ENCODE peak calls at places on chromosomes 12 and 14, in four cellular contexts. P, Q, T and R are unnamed samples.

GRCh38 chr14:28779416-28779941 is 12.9 kb downstream of the FOXG1 start:
- DNase-seq in P (no peak), Q (no peak), T (no peak), R (no peak)

GRCh38 chr14:49880267-49881064 is 12.4 kb upstream of the ARF6 start:
- DNase-seq in Q (no peak), T (no peak), P (no peak), R (no peak)

GRCh38 chr12:57325395-57325794 is 74.4 kb upstream of the STAC3 start:
- DNase-seq in T (no peak), P (no peak), Q (no peak), R (no peak)

GRCh38 chr12:104578453-104578852 is 121.7 kb downstream of the CHST11 start:
- DNase-seq in Q (no peak), T (no peak), P (no peak), R (no peak)

GRCh38 chr12:53180931-53181645 is 363 bp upstream of the CSAD start:
- DNase-seq in P (peak; percentile 79), T (peak; percentile 88), Q (peak; percentile 44), R (peak; percentile 70)

GRCh38 chr14:35365130-35366047 is 39.2 kb downstream of the NFKBIA start:
- DNase-seq in Q (peak; percentile 54), P (peak; percentile 65), T (peak; percentile 61), R (peak; percentile 69)

GRCh38 chr14:50601405-50601804 is 41.5 kb downstream of the ATL1 start:
- DNase-seq in T (no peak), P (no peak), Q (no peak), R (no peak)

GRCh38 chr12:132524405-132524804 is 34.5 kb downstream of the FBRSL1 start:
- DNase-seq in T (no peak), Q (no peak), P (peak; percentile 90), R (no peak)

GRCh38 chr12:114476159-114476558 is 70.2 kb upstream of the TBX5 start:
- DNase-seq in P (no peak), T (no peak), Q (peak; percentile 13), R (no peak)

GRCh38 chr14:26008290-26008689 is 589.5 kb downstream of the NOVA1 start:
- DNase-seq in P (no peak), T (no peak), Q (no peak), R (no peak)

GRCh38 chr12:6928703-6929407 is 1.1 kb downstream of the ATN1 start:
- DNase-seq in P (no peak), T (no peak), Q (no peak), R (no peak)

GRCh38 chr12:16454481-16454880 is 107.0 kb downstream of the MGST1 start:
- DNase-seq in T (no peak), Q (no peak), P (no peak), R (no peak)

GRCh38 chr12:131702573-131702877 is 8.4 kb upstream of the SFSWAP start:
- DNase-seq in T (no peak), P (no peak), Q (no peak), R (no peak)

GRCh38 chr12:4273651-4274395 is at the start of gene CCND2:
- DNase-seq in P (peak; percentile 67), T (peak; percentile 94), Q (no peak), R (peak; percentile 94)

GRCh38 chr12:26627335-26627734 is 205.7 kb downstream of the ITPR2 start:
- DNase-seq in P (no peak), Q (no peak), T (no peak), R (no peak)

GRCh38 chr12:7092229-7092985 is at the start of gene C1R:
- DNase-seq in P (peak; percentile 77), Q (no peak), T (peak; percentile 80), R (peak; percentile 88)

GRCh38 chr12:122499991-122500684 is 594 bp downstream of the ZCCHC8 start:
- DNase-seq in Q (peak; percentile 16), T (peak; percentile 58), P (peak; percentile 54), R (peak; percentile 47)

GRCh38 chr12:66288121-66288520 is 14.2 kb upstream of the HELB start:
- DNase-seq in T (no peak), Q (no peak), P (no peak), R (no peak)

GRCh38 chr14:98138666-98139065 is 1133.3 kb downstream of the BCL11B start:
- DNase-seq in P (no peak), Q (peak; percentile 1), T (no peak), R (no peak)

GRCh38 chr12:49428652-49429549 is 61.6 kb downstream of the SPATS2 start:
- DNase-seq in T (no peak), P (no peak), Q (peak; percentile 3), R (peak; percentile 19)

GRCh38 chr14:68771631-68772030 is 21.2 kb downstream of the ZFP36L1 start:
- DNase-seq in T (peak; percentile 70), P (no peak), Q (no peak), R (no peak)

GRCh38 chr12:108668532-108668931 is 34.8 kb upstream of the SELPLG start:
- DNase-seq in T (no peak), P (no peak), Q (no peak), R (no peak)

GRCh38 chr14:66745078-66745477 is 237.1 kb downstream of the GPHN start:
- DNase-seq in Q (no peak), T (no peak), P (no peak), R (no peak)

GRCh38 chr14:100979780-100980179 is 76.3 kb upstream of the RTL1 start:
- DNase-seq in Q (no peak), T (no peak), P (no peak), R (no peak)

GRCh38 chr14:51283402-51283825 is 43.4 kb downstream of the TMX1 start:
- DNase-seq in T (no peak), Q (peak; percentile 36), P (no peak), R (no peak)

GRCh38 chr12:53972722-53973092 is 219 bp upstream of the HOXC11 start:
- DNase-seq in P (no peak), Q (no peak), T (no peak), R (no peak)

GRCh38 chr14:100748944-100749343 is 22.3 kb downstream of the DLK1 start:
- DNase-seq in Q (no peak), T (peak; percentile 1), P (no peak), R (no peak)

GRCh38 chr12:10607885-10608458 is 5.4 kb downstream of the MAGOHB start:
- DNase-seq in Q (no peak), P (no peak), T (no peak), R (no peak)

DNA sequence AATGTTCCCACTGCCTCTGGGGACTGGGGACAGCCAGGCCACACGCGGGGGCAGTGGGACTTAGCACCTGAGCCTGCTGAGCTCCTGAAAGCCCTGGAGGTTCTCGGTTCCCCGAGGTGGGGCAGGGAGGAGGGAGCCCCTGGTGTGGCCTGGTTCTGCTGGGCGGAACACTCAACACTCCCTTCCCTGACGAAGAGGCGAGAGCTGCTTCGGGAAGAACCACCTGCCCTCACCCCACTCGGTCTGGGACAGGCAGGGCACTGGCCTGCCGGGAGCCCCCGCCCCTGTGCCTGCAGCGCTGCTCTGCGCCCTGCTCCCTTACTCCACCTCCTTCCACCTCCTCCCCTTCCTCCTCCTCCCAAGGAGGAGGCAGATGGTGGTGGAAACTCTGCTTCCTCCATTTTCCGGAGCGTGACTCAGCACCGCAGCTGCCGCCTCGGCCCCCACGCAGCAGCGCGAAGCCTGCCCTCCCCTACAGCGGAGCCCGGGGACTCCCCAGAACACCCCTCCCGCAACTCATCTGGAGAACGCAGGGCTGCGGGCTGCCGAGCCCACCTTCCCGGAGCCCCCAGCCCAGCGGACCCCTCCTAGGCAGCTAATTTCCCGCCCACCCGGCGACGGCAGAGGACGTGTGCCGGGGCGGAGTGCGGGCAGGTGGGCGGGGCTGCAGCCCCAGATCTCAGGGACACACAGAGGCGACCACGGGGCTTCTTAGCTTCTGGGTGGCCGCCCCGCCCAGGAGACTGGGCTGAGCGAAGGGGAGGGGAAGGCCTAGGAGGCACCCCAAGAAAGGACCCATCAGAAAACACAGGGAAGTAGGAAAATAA is 11.7 kb upstream of the INF2 start:
- DNase-seq in T (peak; percentile 88), Q (no peak), P (peak; percentile 69), R (peak; percentile 76)
- TF ChIP-seq POLR2A in T (no peak), Q (peak; percentile 90), P (no peak), R (peak; percentile 73)

DNA sequence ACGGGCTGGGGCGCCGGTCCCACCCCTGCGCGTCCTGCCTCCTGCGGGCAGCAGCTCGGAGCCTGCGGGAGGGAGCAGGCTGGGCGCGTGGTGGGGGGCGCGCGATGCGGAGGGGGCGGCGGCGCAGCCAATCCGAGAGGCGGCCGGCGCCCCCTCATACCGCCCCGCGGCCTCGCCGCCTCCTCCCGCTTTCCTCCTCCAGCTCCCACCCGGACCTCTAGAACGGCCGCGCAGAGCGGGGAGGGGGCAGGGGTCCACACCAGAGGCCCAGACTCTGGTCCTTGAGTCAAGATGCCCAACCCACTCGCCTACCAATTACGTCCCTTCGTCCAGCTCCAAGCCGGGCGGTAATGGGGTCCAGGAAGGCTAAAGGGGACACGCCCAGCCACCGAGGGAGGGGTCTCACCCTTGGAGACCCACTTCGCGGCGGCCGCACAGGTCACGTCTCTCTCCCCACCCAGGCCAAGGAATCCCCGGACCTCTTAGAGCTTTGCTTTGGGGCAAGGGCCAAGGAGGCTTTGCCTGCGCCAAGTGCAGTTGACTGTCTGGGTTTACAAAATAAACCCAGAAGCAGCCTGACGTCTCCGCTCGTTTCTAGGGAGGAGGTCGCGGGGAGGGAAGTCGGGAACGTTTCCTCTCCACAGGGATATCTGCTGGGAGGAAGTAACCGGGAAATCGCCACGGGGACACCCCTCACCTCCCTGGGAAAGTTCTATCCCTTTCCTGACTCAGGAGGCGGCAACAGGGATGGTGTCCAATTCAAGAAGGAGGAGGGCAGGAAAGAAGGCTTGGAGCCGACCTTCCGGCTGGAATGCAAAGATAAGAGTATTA is at the start of gene AMIGO2:
- DNase-seq in Q (no peak), T (peak; percentile 60), P (peak; percentile 36), R (peak; percentile 60)
- H3K27ac ChIP-seq in Q (peak within 1 kb of the TSS; percentile 39), T (peak within 1 kb of the TSS; percentile 90), P (peak within 1 kb of the TSS; percentile 90), R (peak within 1 kb of the TSS; percentile 97)

GRCh38 chr14:27236601-27237000 is 638.8 kb upstream of the NOVA1 start:
- DNase-seq in Q (no peak), P (no peak), T (no peak), R (no peak)
- TF ChIP-seq POLR2A in Q (no peak), P (no peak), T (no peak), R (no peak)

DNA sequence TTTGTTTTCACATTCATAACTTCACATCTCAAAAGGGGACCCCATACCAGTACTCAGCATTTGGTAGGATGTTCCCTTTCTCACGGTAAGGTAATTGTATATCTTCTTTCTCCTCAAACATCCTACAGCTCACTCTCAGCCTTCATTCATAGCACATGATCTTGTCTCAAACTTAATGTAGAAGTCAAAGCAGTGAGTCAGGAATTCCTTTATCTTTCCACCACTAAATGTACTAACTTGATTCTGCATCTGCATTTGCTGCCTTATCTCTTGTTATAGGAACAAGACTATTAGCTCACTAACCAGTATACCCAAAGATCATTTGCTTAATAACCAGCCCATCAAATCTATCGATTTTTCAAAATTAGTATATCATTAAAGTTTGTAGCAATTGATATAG is 22.9 kb downstream of the CPSF2 start:
- DNase-seq in P (no peak), Q (no peak), T (no peak), R (no peak)
- H3K27ac ChIP-seq in P (no peak overlapping the region), Q (no peak overlapping the region), T (no peak overlapping the region), R (no peak overlapping the region)

GRCh38 chr12:92133795-92134637 is 11.6 kb downstream of the BTG1 start:
- DNase-seq in P (no peak), Q (no peak), T (no peak), R (no peak)
- TF ChIP-seq POLR2A in P (no peak), Q (no peak), T (no peak), R (no peak)

GRCh38 chr12:2395352-2395977 is 342.7 kb downstream of the CACNA1C start:
- DNase-seq in P (peak; percentile 36), Q (peak; percentile 40), T (peak; percentile 47), R (no peak)
- H3K27ac ChIP-seq in P (peak overlapping the region; percentile 73), Q (no peak overlapping the region), T (peak overlapping the region; percentile 12), R (peak overlapping the region; percentile 62)